ENCODE peak calls at places on chromosome 18, in five cellular contexts. One of them, this sample, is unnamed.

GRCh38 chr18:3040183-3040582 is 27.2 kb upstream of the LPIN2 start:
- DNase-seq in activated CD4-positive, alpha-beta T cell treated with anti-CD3 and anti-CD28 coated beads for 1 hour: no peak
- DNase-seq in cardiac fibroblast: no peak
- DNase-seq in A549: no peak
- DNase-seq in stromal cell of bone marrow: no peak
- DNase-seq in this sample: no peak

GRCh38 chr18:58044370-58045264 is 591 bp downstream of the NEDD4L start:
- DNase-seq in stromal cell of bone marrow: no peak
- DNase-seq in cardiac fibroblast: peak; percentile 34
- DNase-seq in A549: peak; percentile 41
- DNase-seq in activated CD4-positive, alpha-beta T cell treated with anti-CD3 and anti-CD28 coated beads for 1 hour: peak; percentile 28
- DNase-seq in this sample: peak; percentile 42

GRCh38 chr18:74110983-74111382 is 36.7 kb downstream of the FBXO15 start:
- DNase-seq in stromal cell of bone marrow: no peak
- DNase-seq in activated CD4-positive, alpha-beta T cell treated with anti-CD3 and anti-CD28 coated beads for 1 hour: no peak
- DNase-seq in A549: no peak
- DNase-seq in cardiac fibroblast: no peak
- DNase-seq in this sample: no peak

GRCh38 chr18:63309422-63309821 is 10.1 kb downstream of the BCL2 start:
- DNase-seq in cardiac fibroblast: no peak
- DNase-seq in stromal cell of bone marrow: no peak
- DNase-seq in activated CD4-positive, alpha-beta T cell treated with anti-CD3 and anti-CD28 coated beads for 1 hour: no peak
- DNase-seq in A549: no peak
- DNase-seq in this sample: no peak

GRCh38 chr18:41972067-41973000 is 17.3 kb downstream of the PIK3C3 start:
- DNase-seq in activated CD4-positive, alpha-beta T cell treated with anti-CD3 and anti-CD28 coated beads for 1 hour: no peak
- DNase-seq in stromal cell of bone marrow: no peak
- DNase-seq in cardiac fibroblast: no peak
- DNase-seq in A549: no peak
- DNase-seq in this sample: no peak

GRCh38 chr18:9741821-9742541 is 33.9 kb downstream of the RAB31 start:
- DNase-seq in stromal cell of bone marrow: peak; percentile 43
- DNase-seq in cardiac fibroblast: peak; percentile 88
- DNase-seq in A549: peak; percentile 43
- DNase-seq in activated CD4-positive, alpha-beta T cell treated with anti-CD3 and anti-CD28 coated beads for 1 hour: no peak
- DNase-seq in this sample: no peak

GRCh38 chr18:13703899-13704298 is 22.5 kb downstream of the FAM210A start:
- DNase-seq in activated CD4-positive, alpha-beta T cell treated with anti-CD3 and anti-CD28 coated beads for 1 hour: no peak
- DNase-seq in A549: peak; percentile 37
- DNase-seq in cardiac fibroblast: peak; percentile 36
- DNase-seq in stromal cell of bone marrow: no peak
- DNase-seq in this sample: no peak

GRCh38 chr18:36403896-36404824 is 106.6 kb downstream of the FHOD3 start:
- DNase-seq in cardiac fibroblast: no peak
- DNase-seq in stromal cell of bone marrow: no peak
- DNase-seq in A549: no peak
- DNase-seq in activated CD4-positive, alpha-beta T cell treated with anti-CD3 and anti-CD28 coated beads for 1 hour: no peak
- DNase-seq in this sample: no peak

GRCh38 chr18:56975276-56975675 is 171.6 kb upstream of the BOD1L2 start:
- DNase-seq in activated CD4-positive, alpha-beta T cell treated with anti-CD3 and anti-CD28 coated beads for 1 hour: no peak
- DNase-seq in stromal cell of bone marrow: no peak
- DNase-seq in cardiac fibroblast: no peak
- DNase-seq in A549: no peak
- DNase-seq in this sample: no peak

GRCh38 chr18:66534110-66534509 is 69.8 kb downstream of the CDH19 start:
- DNase-seq in activated CD4-positive, alpha-beta T cell treated with anti-CD3 and anti-CD28 coated beads for 1 hour: no peak
- DNase-seq in A549: no peak
- DNase-seq in cardiac fibroblast: no peak
- DNase-seq in stromal cell of bone marrow: no peak
- DNase-seq in this sample: no peak

GRCh38 chr18:12645751-12646203 is 12.1 kb downstream of the SPIRE1 start:
- DNase-seq in A549: no peak
- DNase-seq in activated CD4-positive, alpha-beta T cell treated with anti-CD3 and anti-CD28 coated beads for 1 hour: no peak
- DNase-seq in cardiac fibroblast: no peak
- DNase-seq in stromal cell of bone marrow: no peak
- DNase-seq in this sample: no peak